ENCODE peak calls at places on chromosomes 6 and 20, in eight cellular contexts. X is dorsolateral prefrontal cortex, Q is psoas muscle, B is stomach, R is pancreas, N is heart right ventricle, K is hepatocyte, M is left lung. W is an unnamed sample.

GRCh38 chr6:87102296-87102695 is 7.4 kb upstream of the CGA start:
- DNase-seq in X (no peak), Q (no peak), B (no peak), R (no peak), N (peak; percentile 40), K (peak; percentile 28), M (no peak), W (no peak)

GRCh38 chr6:20837189-20837588 is 302.9 kb downstream of the CDKAL1 start:
- DNase-seq in X (no peak), Q (no peak), B (no peak), R (no peak), N (no peak), K (no peak), M (no peak), W (no peak)

GRCh38 chr6:106360989-106361430 is 493 bp downstream of the CRYBG1 start:
- DNase-seq in X (no peak), Q (peak; percentile 12), B (no peak), R (peak; percentile 79), N (no peak), K (peak; percentile 51), M (peak; percentile 83), W (peak; percentile 40)

GRCh38 chr20:46344488-46345162 is 36.3 kb upstream of the CDH22 start:
- DNase-seq in X (no peak), Q (no peak), B (no peak), R (no peak), N (no peak), K (no peak), M (no peak), W (no peak)

GRCh38 chr20:35661013-35661412 is 3.7 kb downstream of the CPNE1 start:
- DNase-seq in X (no peak), Q (no peak), B (no peak), R (no peak), N (no peak), K (no peak), M (no peak), W (no peak)

GRCh38 chr6:36329798-36330291 is 6.8 kb downstream of the BNIP5 start:
- DNase-seq in X (no peak), Q (no peak), B (no peak), R (no peak), N (no peak), K (no peak), M (no peak), W (no peak)

GRCh38 chr6:128538763-128539162 is 18.4 kb upstream of the PTPRK start:
- DNase-seq in X (no peak), Q (no peak), B (no peak), R (no peak), N (no peak), K (no peak), M (no peak), W (no peak)

GRCh38 chr6:29737707-29738630 is 14.7 kb downstream of the HLA-F start:
- DNase-seq in X (peak; percentile 52), Q (peak; percentile 53), B (peak; percentile 71), R (no peak), N (peak; percentile 66), K (peak; percentile 83), M (no peak), W (peak; percentile 72)

GRCh38 chr6:157380458-157380778 is 572 bp upstream of the ZDHHC14 start:
- DNase-seq in X (no peak), Q (no peak), B (no peak), R (no peak), N (no peak), K (no peak), M (no peak), W (peak; percentile 40)

GRCh38 chr6:13098006-13098405 is 230.3 kb downstream of the TBC1D7 start:
- DNase-seq in X (no peak), Q (no peak), B (no peak), R (no peak), N (no peak), K (no peak), M (no peak), W (no peak)

GRCh38 chr6:158784505-158784904 is 34.7 kb downstream of the EZR start:
- DNase-seq in X (no peak), Q (no peak), B (peak; percentile 24), R (no peak), N (no peak), K (no peak), M (no peak), W (no peak)

GRCh38 chr6:143959865-143960264 is 48.2 kb downstream of the PLAGL1 start:
- DNase-seq in X (no peak), Q (no peak), B (no peak), R (no peak), N (no peak), K (no peak), M (no peak), W (no peak)

GRCh38 chr6:20200761-20201160 is 11.5 kb downstream of the MBOAT1 start:
- DNase-seq in X (no peak), Q (no peak), B (peak; percentile 42), R (no peak), N (no peak), K (no peak), M (no peak), W (no peak)

GRCh38 chr6:132264101-132264500 is 137.2 kb downstream of the MOXD1 start:
- DNase-seq in X (no peak), Q (no peak), B (no peak), R (no peak), N (no peak), K (no peak), M (no peak), W (no peak)

GRCh38 chr20:5056801-5057599 is 55.7 kb upstream of the SLC23A2 start:
- DNase-seq in X (no peak), Q (no peak), B (peak; percentile 43), R (no peak), N (peak; percentile 22), K (no peak), M (peak; percentile 85), W (peak; percentile 71)

GRCh38 chr6:125273965-125274364 is 27.8 kb downstream of the HDDC2 start:
- DNase-seq in X (no peak), Q (no peak), B (peak; percentile 40), R (no peak), N (peak; percentile 36), K (no peak), M (no peak), W (no peak)

DNA sequence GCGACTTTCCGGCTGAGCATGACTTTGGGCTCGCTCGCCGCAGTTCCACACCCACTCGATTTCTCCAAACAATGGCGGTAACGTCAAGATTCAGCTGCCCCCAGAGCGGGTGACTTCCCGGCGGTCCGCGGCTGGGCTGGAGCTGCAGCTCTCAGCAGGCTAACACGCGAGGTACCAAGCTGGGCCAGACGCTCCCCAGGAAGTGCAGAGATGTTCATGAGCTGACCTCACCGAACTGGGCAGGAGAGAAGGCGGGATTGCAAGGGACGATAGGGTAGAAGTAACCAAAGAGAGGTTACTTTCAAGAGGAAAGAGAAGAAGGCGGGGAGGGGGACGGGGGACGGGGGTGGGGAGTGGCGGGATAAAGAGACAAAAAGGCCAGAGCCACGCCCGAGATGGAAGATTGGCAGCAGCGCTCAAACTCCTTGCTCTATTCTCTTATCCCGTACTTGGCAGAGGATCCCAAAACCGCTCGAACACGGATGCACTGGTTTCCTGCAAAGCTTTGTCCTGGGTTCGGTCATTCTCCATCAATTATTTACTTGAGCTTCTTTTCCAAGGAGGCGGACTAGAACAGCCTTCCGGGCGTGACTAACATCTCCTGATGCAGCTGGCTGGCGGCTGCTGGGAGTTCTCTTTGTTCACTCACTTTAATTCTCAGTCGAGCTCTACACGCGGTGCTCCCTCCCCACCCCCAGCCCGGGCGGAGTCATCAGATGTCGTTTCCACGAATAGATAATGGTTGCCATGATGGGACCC is at the start of gene MTCL3:
- DNase-seq in X (peak; percentile 69), Q (no peak), B (no peak), R (peak; percentile 47), N (peak; percentile 61), K (peak; percentile 44), M (no peak), W (no peak)
- H3K4me3 ChIP-seq in X (peak within 1 kb of the TSS; percentile 66), Q (no peak within 1 kb of the TSS), B (no peak within 1 kb of the TSS), R (no peak within 1 kb of the TSS), N (peak within 1 kb of the TSS; percentile 30), K (no peak within 1 kb of the TSS), M (no peak within 1 kb of the TSS), W (no peak within 1 kb of the TSS)

DNA sequence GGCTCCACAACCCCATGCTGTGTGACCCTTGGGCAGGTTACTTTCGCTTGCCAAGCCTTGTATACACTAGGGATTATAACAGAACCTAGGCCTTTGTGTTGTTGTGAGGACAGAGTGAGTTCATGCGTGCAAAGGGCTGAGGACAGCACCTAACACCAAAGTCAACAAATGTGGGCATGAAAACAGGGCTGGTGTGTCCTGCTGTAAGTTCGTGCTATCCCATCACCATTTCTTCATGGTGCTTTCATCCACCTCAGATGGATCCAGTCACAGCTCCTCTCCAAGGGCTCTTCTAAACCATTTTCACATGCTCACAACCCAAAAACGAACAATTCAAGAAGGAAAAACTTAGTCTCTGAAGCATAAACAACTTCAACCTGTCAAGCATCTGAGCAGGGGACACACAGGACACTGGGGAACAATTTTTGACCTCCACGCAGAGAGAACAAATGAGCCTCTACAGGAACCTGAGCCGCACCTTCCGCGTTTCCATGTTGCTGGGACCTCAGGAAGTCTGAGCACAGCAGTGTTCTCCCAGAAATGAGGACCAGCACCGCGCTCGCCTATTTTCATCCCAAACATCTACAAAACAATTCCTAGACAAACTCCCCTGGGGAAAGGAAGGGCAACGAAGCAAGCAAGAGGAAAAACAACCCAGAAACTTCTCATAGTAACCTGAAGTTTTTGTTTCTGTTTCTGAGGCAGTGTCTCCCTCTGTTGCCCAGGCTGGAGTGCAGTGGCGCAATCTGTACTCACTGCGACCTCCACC is 3.1 kb downstream of the LRP11 start:
- DNase-seq in X (no peak), Q (no peak), B (no peak), R (no peak), N (no peak), K (no peak), M (no peak), W (no peak)
- TF ChIP-seq CTCF in X (no peak), Q (no peak), B (no peak), R (no peak), N (no peak), K (peak; percentile 10), M (no peak), W (no peak)

DNA sequence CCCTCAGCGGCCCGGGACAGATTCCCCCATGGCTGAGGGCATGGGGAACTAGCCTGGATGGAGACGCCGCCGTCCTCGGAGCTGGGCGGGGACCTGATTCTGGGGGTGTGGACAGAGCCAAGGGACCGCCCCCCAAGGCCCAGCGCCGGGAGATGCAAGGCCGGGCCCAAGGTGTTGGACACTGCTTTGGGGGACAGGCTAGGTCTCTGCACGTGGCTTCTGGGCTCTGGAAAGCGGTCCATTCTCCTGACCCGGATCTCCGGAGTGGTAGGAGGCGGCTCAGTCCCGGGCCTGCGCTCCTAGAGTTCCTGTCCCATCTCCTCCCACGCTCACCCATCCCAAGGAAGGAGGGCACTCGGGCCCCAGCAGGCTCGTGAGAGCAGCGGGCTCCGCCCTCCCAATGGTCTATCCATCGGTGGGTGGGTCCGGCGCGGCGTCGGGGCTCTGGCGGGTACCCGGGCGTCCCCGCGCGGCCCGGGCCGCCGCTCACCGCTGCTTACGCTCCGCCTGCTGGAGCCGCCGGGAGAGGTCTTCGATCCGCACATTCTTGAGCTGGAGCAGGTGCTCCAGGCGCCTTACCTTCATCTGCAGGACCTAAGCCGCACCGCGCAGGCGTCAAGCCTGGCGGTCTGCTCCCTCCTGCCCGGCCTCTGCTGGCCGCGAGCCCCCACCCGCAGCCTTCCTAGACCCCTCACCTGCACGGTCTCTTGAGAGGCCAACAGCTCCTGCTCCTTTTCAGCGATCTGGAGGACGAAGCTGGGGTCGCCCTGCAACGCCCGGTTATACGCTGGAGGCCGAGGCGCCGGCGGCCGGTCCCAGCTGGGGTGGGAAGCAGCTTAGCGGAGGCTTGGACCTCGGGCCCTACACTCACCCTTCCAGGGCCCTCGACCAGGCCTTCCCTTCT is 3.3 kb downstream of the SPEF1 start:
- DNase-seq in X (peak; percentile 40), Q (peak; percentile 63), B (peak; percentile 62), R (peak; percentile 86), N (peak; percentile 65), K (peak; percentile 69), M (peak; percentile 96), W (peak; percentile 76)
- H3K4me3 ChIP-seq in X (peak overlapping the region; percentile 65), Q (peak overlapping the region; percentile 62), B (peak overlapping the region; percentile 47), R (peak overlapping the region; percentile 58), N (peak overlapping the region; percentile 63), K (peak overlapping the region; percentile 17), M (peak overlapping the region; percentile 50), W (peak overlapping the region; percentile 41)

GRCh38 chr20:42003380-42003779 is 385.2 kb upstream of the CHD6 start:
- DNase-seq in X (no peak), Q (no peak), B (no peak), R (no peak), N (no peak), K (no peak), M (no peak), W (no peak)
- TF ChIP-seq CTCF in X (no peak), Q (no peak), B (no peak), R (no peak), N (no peak), K (no peak), M (no peak), W (no peak)